ENCODE peak calls at places on chromosomes 16 and 17, in four cellular contexts. H, F, W and T are unnamed samples.

GRCh38 chr16:63925221-63925620 is 1196.6 kb downstream of the CDH11 start:
- DNase-seq in H (no peak), F (no peak), W (no peak), T (no peak)

GRCh38 chr16:57736419-57737281 is 1.1 kb downstream of the KATNB1 start:
- DNase-seq in H (peak), F (peak), W (peak), T (peak)

GRCh38 chr17:49035470-49036269 is 38.5 kb downstream of the IGF2BP1 start:
- DNase-seq in H (peak), F (peak), W (no peak), T (no peak)

GRCh38 chr17:83070800-83071341 is 8.5 kb upstream of the METRNL start:
- DNase-seq in H (no peak), F (no peak), W (no peak), T (no peak)

GRCh38 chr16:49855822-49856740 is at the start of gene ZNF423:
- DNase-seq in H (peak), F (peak), W (no peak), T (no peak)

GRCh38 chr17:47180337-47180736 is 8.8 kb downstream of the CDC27 start:
- DNase-seq in H (no peak), F (no peak), W (no peak), T (no peak)

GRCh38 chr17:78144736-78145641 is 1.2 kb upstream of the C17orf99 start:
- DNase-seq in H (peak), F (peak), W (no peak), T (no peak)

GRCh38 chr16:89965447-89966225 is 17.1 kb downstream of the DEF8 start:
- DNase-seq in H (no peak), F (no peak), W (no peak), T (no peak)

GRCh38 chr17:36686123-36686669 is 84.8 kb downstream of the MRM1 start:
- DNase-seq in H (no peak), F (no peak), W (no peak), T (no peak)

GRCh38 chr17:43759836-43760235 is 1.2 kb upstream of the SOST start:
- DNase-seq in H (no peak), F (no peak), W (no peak), T (no peak)

GRCh38 chr16:9549487-9549886 is 458.0 kb downstream of the HAPSTR1 start:
- DNase-seq in H (no peak), F (no peak), W (no peak), T (no peak)

GRCh38 chr16:67378642-67379041 is 14.7 kb downstream of the TPPP3 start:
- DNase-seq in H (no peak), F (no peak), W (no peak), T (no peak)

GRCh38 chr17:7884581-7885356 is 3.8 kb upstream of the CHD3 start:
- DNase-seq in H (peak), F (no peak), W (peak), T (peak)

GRCh38 chr16:60304078-60304477 is 1570.0 kb upstream of the GOT2 start:
- DNase-seq in H (no peak), F (no peak), W (no peak), T (no peak)

GRCh38 chr17:1331708-1332107 is 52.2 kb downstream of the TRARG1 start:
- DNase-seq in H (no peak), F (no peak), W (no peak), T (no peak)

GRCh38 chr17:60244656-60245055 is 94.9 kb downstream of the CA4 start:
- DNase-seq in H (no peak), F (no peak), W (no peak), T (no peak)

GRCh38 chr16:12354296-12354818 is 377.8 kb downstream of the SNX29 start:
- DNase-seq in H (no peak), F (no peak), W (no peak), T (no peak)

GRCh38 chr17:2034806-2035548 is 5.0 kb downstream of the DPH1 start:
- DNase-seq in H (no peak), F (no peak), W (no peak), T (no peak)

GRCh38 chr16:11025120-11025531 is 80.8 kb downstream of the CLEC16A start:
- DNase-seq in H (no peak), F (no peak), W (no peak), T (no peak)

GRCh38 chr17:65504141-65504540 is 57.3 kb downstream of the AXIN2 start:
- DNase-seq in H (no peak), F (no peak), W (no peak), T (no peak)

GRCh38 chr16:85056211-85056748 is 28.7 kb downstream of the KIAA0513 start:
- DNase-seq in H (no peak), F (no peak), W (no peak), T (peak)

GRCh38 chr16:12341423-12341822 is 364.9 kb downstream of the SNX29 start:
- DNase-seq in H (no peak), F (no peak), W (no peak), T (no peak)

GRCh38 chr16:48054881-48055601 is 100.8 kb downstream of the ABCC12 start:
- DNase-seq in H (peak), F (peak), W (no peak), T (no peak)

GRCh38 chr16:59909262-59909661 is 1175.1 kb upstream of the GOT2 start:
- DNase-seq in H (no peak), F (no peak), W (no peak), T (no peak)

GRCh38 chr16:64996641-64997040 is 125.2 kb downstream of the CDH11 start:
- DNase-seq in H (no peak), F (no peak), W (no peak), T (no peak)

GRCh38 chr17:27609606-27610303 is 21.2 kb upstream of the LGALS9 start:
- DNase-seq in H (no peak), F (peak), W (no peak), T (peak)

GRCh38 chr17:33598795-33599194 is 305.7 kb upstream of the ASIC2 start:
- DNase-seq in H (no peak), F (no peak), W (no peak), T (no peak)

GRCh38 chr16:20318437-20318836 is 8.9 kb downstream of the GP2 start:
- DNase-seq in H (no peak), F (no peak), W (no peak), T (no peak)

GRCh38 chr16:86892509-86892908 is 314.2 kb downstream of the FOXL1 start:
- DNase-seq in H (no peak), F (no peak), W (no peak), T (no peak)

GRCh38 chr16:67000384-67001158 is 12.2 kb downstream of the CES4A start:
- DNase-seq in H (peak), F (peak), W (peak), T (peak)

GRCh38 chr16:63922563-63922962 is 1199.3 kb downstream of the CDH11 start:
- DNase-seq in H (no peak), F (no peak), W (no peak), T (no peak)